ENCODE peak calls at places on chromosomes 12 and 14, in four cellular contexts. Y is NCI-H774, T is GM04504, U is heart right ventricle. M is an unnamed sample.

GRCh38 chr12:131591136-131591535 is 119.8 kb upstream of the SFSWAP start:
- DNase-seq in T (no peak), Y (no peak), U (no peak), M (no peak)

GRCh38 chr12:112978163-112979081 is at the start of gene OAS2:
- DNase-seq in T (peak), Y (no peak), U (peak), M (no peak)

GRCh38 chr12:105083551-105084105 is 630 bp downstream of the ALDH1L2 start:
- DNase-seq in U (peak), T (peak), Y (no peak), M (no peak)

GRCh38 chr14:99381688-99382060 is 99.0 kb downstream of the SETD3 start:
- DNase-seq in Y (no peak), U (no peak), T (no peak), M (no peak)

GRCh38 chr12:132825861-132826260 is 2.8 kb downstream of the GOLGA3 start:
- DNase-seq in Y (no peak), T (no peak), U (no peak), M (no peak)

GRCh38 chr12:48286665-48287064 is 64.1 kb downstream of the ZNF641 start:
- DNase-seq in U (peak), T (no peak), Y (no peak), M (no peak)

GRCh38 chr14:92549853-92550244 is 36.3 kb downstream of the RIN3 start:
- DNase-seq in T (peak), Y (no peak), U (peak), M (no peak)

GRCh38 chr12:124045671-124046070 is 72.7 kb downstream of the ZNF664 start:
- DNase-seq in U (no peak), T (no peak), Y (no peak), M (no peak)

GRCh38 chr12:47742253-47742825 is 16.3 kb downstream of the RAPGEF3 start:
- DNase-seq in U (peak), Y (no peak), T (no peak), M (no peak)

GRCh38 chr12:63151061-63151897 is at the start of gene AVPR1A:
- DNase-seq in T (no peak), Y (no peak), U (peak), M (no peak)

GRCh38 chr12:78951746-78952532 is 87.4 kb downstream of the SYT1 start:
- DNase-seq in T (no peak), Y (peak), U (no peak), M (no peak)

GRCh38 chr12:122944588-122944987 is 21.7 kb downstream of the ABCB9 start:
- DNase-seq in T (peak), U (no peak), Y (no peak), M (no peak)

GRCh38 chr12:122147514-122148290 is 26.3 kb downstream of the IL31 start:
- DNase-seq in T (no peak), Y (no peak), U (no peak), M (no peak)

GRCh38 chr12:51360315-51360714 is 13.8 kb upstream of the CELA1 start:
- DNase-seq in Y (no peak), U (no peak), T (no peak), M (no peak)

GRCh38 chr14:22300646-22301045 is 288.4 kb downstream of the DAD1 start:
- DNase-seq in T (no peak), Y (no peak), U (no peak), M (no peak)

GRCh38 chr14:103536693-103537092 is 7.7 kb downstream of the TRMT61A start:
- DNase-seq in T (no peak), Y (no peak), U (no peak), M (no peak)

GRCh38 chr12:121955258-121956040 is 37.1 kb downstream of the CFAP251 start:
- DNase-seq in U (no peak), T (no peak), Y (no peak), M (no peak)

M was measured in astrocyte of the cerebellum.